ENCODE peak calls at places on chromosome 21, in eight cellular contexts. S, O, P, T, J, F, E and X are unnamed samples.

GRCh38 chr21:42227909-42228708 is 9.2 kb downstream of the ABCG1 start:
- DNase-seq in S (peak), E (peak), P (peak), O (peak), J (peak), T (no peak), F (peak), X (peak)

GRCh38 chr21:42819861-42820512 is 59.4 kb downstream of the WDR4 start:
- DNase-seq in J (no peak), T (no peak), O (no peak), S (no peak), F (no peak), E (no peak), P (no peak), X (no peak)

GRCh38 chr21:26966978-26967913 is at the start of gene ADAMTS5:
- DNase-seq in O (no peak), E (no peak), T (peak), P (no peak), S (peak), J (no peak), F (no peak), X (peak)

GRCh38 chr21:45021428-45022347 is 52.7 kb upstream of the ADARB1 start:
- DNase-seq in P (no peak), E (no peak), T (peak), S (no peak), J (no peak), F (no peak), O (no peak), X (peak)

GRCh38 chr21:45620201-45620600 is 23.3 kb upstream of the PCBP3 start:
- DNase-seq in J (no peak), T (no peak), P (no peak), F (no peak), O (no peak), S (no peak), E (no peak), X (no peak)

GRCh38 chr21:46109251-46110221 is 11.6 kb downstream of the COL6A2 start:
- DNase-seq in T (no peak), P (no peak), F (no peak), J (no peak), S (peak), E (peak), O (no peak), X (no peak)

GRCh38 chr21:17101696-17102095 is 411.1 kb upstream of the CXADR start:
- DNase-seq in J (no peak), O (no peak), T (no peak), P (no peak), F (no peak), E (no peak), S (no peak), X (no peak)

GRCh38 chr21:27648560-27648959 is 681.7 kb upstream of the ADAMTS5 start:
- DNase-seq in O (no peak), P (no peak), F (no peak), E (no peak), T (no peak), S (no peak), J (peak), X (no peak)

GRCh38 chr21:44888581-44889550 is 15.4 kb upstream of the PTTG1IP start:
- DNase-seq in J (no peak), E (no peak), P (no peak), F (no peak), S (no peak), T (no peak), O (no peak), X (no peak)

GRCh38 chr21:38077504-38077903 is 161.2 kb upstream of the KCNJ6 start:
- DNase-seq in P (no peak), E (no peak), O (no peak), F (no peak), J (no peak), S (no peak), T (no peak), X (no peak)

GRCh38 chr21:34091607-34092006 is 18.2 kb downstream of the MRPS6 start:
- DNase-seq in F (no peak), J (no peak), O (no peak), E (no peak), P (no peak), S (no peak), T (no peak), X (no peak)